ENCODE peak calls at places on chromosomes 2 and 18, in six cellular contexts. I is IMR-90, Y is heart left ventricle, O is right lobe of liver, S is upper lobe of left lung, P is HCT116. M is an unnamed sample.

GRCh38 chr2:162118166-162119031 is 33.6 kb downstream of the GCG start:
- DNase-seq in O (peak; percentile 42), P (no peak), I (peak; percentile 78), Y (peak; percentile 44), S (no peak), M (no peak)

GRCh38 chr18:41967680-41968079 is 12.6 kb downstream of the PIK3C3 start:
- DNase-seq in S (no peak), O (no peak), Y (no peak), P (no peak), I (no peak), M (no peak)

GRCh38 chr2:31371691-31372090 is 42.9 kb downstream of the XDH start:
- DNase-seq in S (no peak), I (no peak), O (no peak), P (no peak), Y (no peak), M (no peak)

GRCh38 chr2:168708099-168708498 is 94.3 kb upstream of the NOSTRIN start:
- DNase-seq in O (no peak), S (no peak), P (no peak), I (no peak), Y (no peak), M (no peak)

GRCh38 chr2:224202466-224202865 is 163.4 kb upstream of the SERPINE2 start:
- DNase-seq in I (no peak), S (no peak), Y (no peak), O (no peak), P (no peak), M (no peak)

GRCh38 chr2:20173064-20173463 is 51.9 kb downstream of the SDC1 start:
- DNase-seq in I (no peak), O (no peak), P (no peak), S (no peak), Y (no peak), M (no peak)

GRCh38 chr2:78020500-78020899 is 498.3 kb upstream of the LRRTM4 start:
- DNase-seq in Y (no peak), I (no peak), S (no peak), O (no peak), P (no peak), M (no peak)

GRCh38 chr18:46222710-46223360 is 118.7 kb downstream of the HAUS1 start:
- DNase-seq in O (no peak), P (no peak), I (no peak), Y (no peak), S (no peak), M (no peak)

GRCh38 chr2:223027442-223027841 is 24.5 kb upstream of the KCNE4 start:
- DNase-seq in I (peak; percentile 81), Y (no peak), O (no peak), P (no peak), S (no peak), M (peak; percentile 44)

GRCh38 chr2:96143848-96144480 is 1.3 kb downstream of the DUSP2 start:
- DNase-seq in S (no peak), I (no peak), O (peak; percentile 22), Y (no peak), P (peak; percentile 27), M (no peak)

GRCh38 chr2:237298323-237299118 is 115.4 kb downstream of the COL6A3 start:
- DNase-seq in I (peak; percentile 58), Y (no peak), S (no peak), P (peak; percentile 71), O (no peak), M (no peak)

GRCh38 chr2:158493458-158493857 is 36.7 kb downstream of the PKP4 start:
- DNase-seq in I (peak; percentile 10), S (no peak), P (no peak), O (no peak), Y (no peak), M (no peak)

GRCh38 chr2:88698498-88699233 is 7.2 kb downstream of the RPIA start:
- DNase-seq in I (no peak), O (no peak), Y (no peak), P (no peak), S (no peak), M (peak; percentile 94)

GRCh38 chr18:74451148-74451547 is 6.0 kb downstream of the DIPK1C start:
- DNase-seq in Y (no peak), S (no peak), O (no peak), P (no peak), I (no peak), M (no peak)

GRCh38 chr18:23331091-23331920 is 121.8 kb upstream of the RIOK3 start:
- DNase-seq in I (no peak), Y (no peak), P (no peak), S (no peak), O (no peak), M (peak; percentile 81)

GRCh38 chr2:176292608-176293007 is 23.4 kb downstream of the MTX2 start:
- DNase-seq in O (no peak), I (no peak), S (no peak), P (no peak), Y (no peak), M (no peak)

GRCh38 chr2:106159867-106160785 is 34.0 kb downstream of the UXS1 start:
- DNase-seq in Y (no peak), O (no peak), I (no peak), P (no peak), S (no peak), M (no peak)

GRCh38 chr18:34847408-34847807 is 137.3 kb downstream of the DTNA start:
- DNase-seq in P (no peak), O (no peak), S (no peak), Y (no peak), I (no peak), M (no peak)

GRCh38 chr2:64448069-64448468 is 5.9 kb upstream of the LGALSL start:
- DNase-seq in Y (no peak), P (no peak), S (no peak), I (no peak), O (no peak), M (no peak)

GRCh38 chr2:202950592-202950991 is 38.5 kb downstream of the CARF start:
- DNase-seq in I (peak; percentile 43), P (no peak), S (no peak), O (no peak), Y (no peak), M (no peak)

GRCh38 chr2:16218651-16219050 is 278.3 kb downstream of the MYCN start:
- DNase-seq in S (peak; percentile 34), Y (no peak), P (peak; percentile 3), O (peak; percentile 39), I (no peak), M (no peak)

GRCh38 chr18:316391-316790 is 48.5 kb upstream of the THOC1 start:
- DNase-seq in P (no peak), Y (no peak), S (no peak), I (peak; percentile 70), O (no peak), M (no peak)

GRCh38 chr2:121479882-121480522 is 50.7 kb upstream of the RNU4ATAC start:
- DNase-seq in I (no peak), Y (no peak), S (no peak), P (no peak), O (no peak), M (peak; percentile 67)

GRCh38 chr2:101844055-101844635 is 146.6 kb downstream of the MAP4K4 start:
- DNase-seq in Y (no peak), I (peak; percentile 75), P (no peak), S (no peak), O (no peak), M (no peak)

GRCh38 chr18:28005164-28005563 is 171.8 kb downstream of the CDH2 start:
- DNase-seq in Y (no peak), S (no peak), I (no peak), O (no peak), P (no peak), M (no peak)
- TF ChIP-seq CTCF in Y (no peak), S (no peak), I (no peak), O (no peak), P (no peak), M (no peak)

GRCh38 chr2:191885650-191886049 is 38.8 kb upstream of the CAVIN2 start:
- DNase-seq in I (no peak), O (no peak), S (no peak), Y (no peak), P (no peak), M (no peak)

GRCh38 chr2:191885103-191885502 is 38.2 kb upstream of the CAVIN2 start:
- DNase-seq in P (no peak), Y (no peak), O (no peak), S (no peak), I (no peak), M (no peak)

GRCh38 chr2:191877875-191878274 is 31.0 kb upstream of the CAVIN2 start:
- DNase-seq in S (no peak), Y (no peak), P (no peak), I (no peak), O (no peak), M (no peak)

GRCh38 chr2:191878576-191879298 is 31.8 kb upstream of the CAVIN2 start:
- DNase-seq in O (no peak), S (no peak), I (peak; percentile 90), P (no peak), Y (no peak), M (no peak)

GRCh38 chr2:191881982-191882816 is 35.3 kb upstream of the CAVIN2 start:
- DNase-seq in S (peak; percentile 80), Y (no peak), I (no peak), O (no peak), P (no peak), M (no peak)
- TF ChIP-seq POLR2A in S (no peak), Y (no peak), I (no peak), O (no peak), P (no peak), M (no peak)

GRCh38 chr2:98467082-98467536 is 22.5 kb downstream of the INPP4A start:
- DNase-seq in O (peak; percentile 23), Y (no peak), S (no peak), I (no peak), P (no peak), M (no peak)
- H3K36me3 ChIP-seq in O (no peaks in the 10 kb centered on the region), Y (no peaks in the 10 kb centered on the region), S (no peaks in the 10 kb centered on the region), I (no peaks in the 10 kb centered on the region), P (no peaks in the 10 kb centered on the region), M (no peaks in the 10 kb centered on the region)

GRCh38 chr2:99336780-99337163 is 417 bp upstream of the EIF5B start:
- DNase-seq in P (no peak), I (no peak), S (no peak), O (no peak), Y (no peak), M (no peak)
- TF ChIP-seq CTCF in P (no peak), I (no peak), S (no peak), O (no peak), Y (no peak), M (no peak)

DNA sequence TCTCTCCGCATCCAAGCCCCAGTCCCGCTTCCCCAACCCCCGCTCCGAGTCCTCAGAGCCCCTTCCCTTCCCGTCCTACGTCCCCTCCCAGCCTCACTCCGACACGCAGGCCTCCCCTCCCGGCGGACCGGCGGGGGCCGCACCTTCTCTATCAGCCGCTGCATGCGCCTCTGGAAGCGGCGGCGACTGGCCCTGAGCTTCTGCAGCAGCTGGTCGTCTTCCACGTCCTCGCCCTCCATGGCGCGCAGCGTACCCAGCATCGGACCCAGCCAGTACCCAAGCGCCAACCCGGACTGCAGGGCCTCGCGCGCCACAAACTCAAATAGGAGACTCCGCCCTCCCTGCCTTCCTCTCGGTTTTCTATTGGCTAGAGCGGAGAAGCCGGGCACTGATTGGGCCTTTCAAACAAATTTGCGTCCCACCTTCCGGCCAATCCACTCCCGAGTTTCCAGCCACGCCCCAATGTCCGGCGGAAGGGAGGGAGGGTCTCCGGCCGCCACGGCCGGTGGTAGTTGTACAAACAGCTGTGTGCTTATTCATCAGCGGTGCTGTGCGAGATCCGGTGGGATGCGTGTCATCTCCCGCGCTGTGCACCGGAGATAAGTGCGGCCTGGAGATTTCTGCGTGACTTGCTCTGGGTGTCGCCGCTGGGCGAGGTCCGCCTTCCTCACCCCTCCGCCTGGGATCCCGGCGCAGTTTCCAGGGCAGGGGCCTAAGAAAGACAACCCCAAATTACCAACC is at the start of gene HJURP:
- DNase-seq in O (peak; percentile 93), Y (peak; percentile 93), P (peak; percentile 91), S (peak; percentile 92), I (peak; percentile 96), M (peak; percentile 94)
- TF ChIP-seq POLR2A in O (peak; percentile 71), Y (peak; percentile 44), P (peak; percentile 73), S (no peak), I (peak; percentile 87), M (peak; percentile 73)